ENCODE peak calls at places on chromosomes 5 and 9, in four cellular contexts. S, E, J and L are unnamed samples.

GRCh38 chr9:73237140-73237539 is 85.5 kb downstream of the ANXA1 start:
- DNase-seq in J (no peak), E (no peak), S (no peak), L (no peak)

GRCh38 chr9:37984672-37985611 is 81.0 kb upstream of the SLC25A51 start:
- DNase-seq in S (no peak), E (peak), J (peak), L (no peak)

GRCh38 chr9:116275418-116276295 is 122.1 kb downstream of the PAPPA start:
- DNase-seq in S (no peak), E (peak), J (no peak), L (no peak)

GRCh38 chr9:12975496-12975895 is 200.7 kb downstream of the LURAP1L start:
- DNase-seq in J (no peak), S (no peak), E (no peak), L (no peak)

GRCh38 chr9:29213374-29214161 is 1640.3 kb upstream of the C9orf72 start:
- DNase-seq in S (peak), J (no peak), E (no peak), L (no peak)

GRCh38 chr9:9746826-9747225 is 866.0 kb downstream of the PTPRD start:
- DNase-seq in S (no peak), J (no peak), E (no peak), L (no peak)

GRCh38 chr9:97749928-97750327 is 52.8 kb upstream of the XPA start:
- DNase-seq in E (no peak), J (no peak), S (no peak), L (no peak)

GRCh38 chr9:115413304-115413703 is 295.3 kb upstream of the TNC start:
- DNase-seq in S (no peak), J (no peak), E (no peak), L (no peak)

DNA sequence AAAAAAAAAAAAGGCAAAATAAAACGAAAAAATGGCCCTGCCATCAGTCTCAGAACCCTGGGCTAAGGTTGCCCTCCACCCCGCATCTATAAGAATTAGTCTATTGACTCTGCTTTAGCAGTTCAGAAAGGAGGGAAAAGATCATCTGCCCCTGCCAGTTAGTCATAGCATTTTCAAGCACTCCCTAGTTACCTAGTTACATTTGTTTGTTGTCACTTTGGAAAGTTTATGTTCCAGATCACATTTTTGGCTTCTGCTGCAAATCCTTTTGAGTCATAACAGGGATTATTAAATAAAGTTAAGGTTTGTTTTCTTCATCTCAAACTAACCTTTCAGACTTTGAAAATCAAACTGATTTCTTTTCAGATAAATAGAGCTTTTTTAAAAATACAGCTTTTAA is 52.1 kb downstream of the AQP7 start:
- DNase-seq in J (no peak), S (no peak), E (peak), L (no peak)
- TF ChIP-seq CHD1 in J (no peak), S (no peak), E (no peak), L (no peak)

GRCh38 chr5:91065541-91065940 is 317.6 kb downstream of the ARRDC3 start:
- DNase-seq in J (no peak), S (no peak), E (no peak), L (no peak)

GRCh38 chr5:91061094-91061493 is 322.0 kb downstream of the ARRDC3 start:
- DNase-seq in J (no peak), E (no peak), S (no peak), L (no peak)

GRCh38 chr5:91058575-91058974 is 324.5 kb downstream of the ARRDC3 start:
- DNase-seq in J (no peak), S (no peak), E (no peak), L (no peak)

GRCh38 chr5:91059409-91059808 is 323.7 kb downstream of the ARRDC3 start:
- DNase-seq in E (no peak), J (no peak), S (no peak), L (peak)

GRCh38 chr5:91061946-91062586 is 321.1 kb downstream of the ARRDC3 start:
- DNase-seq in S (no peak), J (no peak), E (no peak), L (no peak)
- TF ChIP-seq CHD1 in S (no peak), J (no peak), E (no peak), L (no peak)

DNA sequence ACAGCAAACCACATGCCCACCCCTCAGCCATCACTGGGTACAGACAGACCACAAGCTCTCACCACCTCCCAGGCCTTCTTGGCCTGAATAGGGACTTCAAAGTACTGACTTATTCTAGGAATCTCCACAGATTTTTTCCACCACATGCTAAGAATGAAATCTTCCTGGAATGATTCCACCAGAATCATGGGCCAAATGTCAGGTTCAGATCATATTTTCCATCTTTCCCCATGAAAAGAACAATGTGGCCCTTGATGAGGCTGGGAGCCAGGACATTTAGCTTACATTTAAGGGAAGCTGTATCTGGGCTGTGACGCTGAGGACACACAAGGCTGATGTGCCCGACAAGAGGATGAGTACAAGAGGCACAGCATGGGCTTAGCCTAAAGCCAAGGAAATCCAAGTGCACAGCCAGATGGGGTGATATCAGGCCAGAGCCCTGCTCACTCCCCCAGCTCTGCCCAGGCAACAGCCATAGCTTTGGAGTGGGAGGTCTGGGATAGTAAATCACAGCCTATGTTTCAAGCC is 28.1 kb downstream of the ACSL6 start:
- DNase-seq in E (no peak), J (no peak), S (no peak), L (no peak)
- TF ChIP-seq CHD1 in E (no peak), J (no peak), S (no peak), L (no peak)

GRCh38 chr5:172542651-172543131 is 88.4 kb upstream of the SH3PXD2B start:
- DNase-seq in E (no peak), J (no peak), S (peak), L (no peak)
- TF ChIP-seq CHD1 in E (no peak), J (no peak), S (no peak), L (no peak)

GRCh38 chr9:91154686-91155085 is 207.0 kb downstream of the AUH start:
- DNase-seq in J (no peak), S (no peak), E (no peak), L (no peak)

GRCh38 chr9:91156451-91157234 is 205.1 kb downstream of the AUH start:
- DNase-seq in E (no peak), J (no peak), S (no peak), L (no peak)

GRCh38 chr9:91157891-91158660 is 203.6 kb downstream of the AUH start:
- DNase-seq in S (no peak), E (no peak), J (no peak), L (no peak)

GRCh38 chr9:91155181-91155580 is 206.5 kb downstream of the AUH start:
- DNase-seq in J (no peak), E (no peak), S (no peak), L (no peak)

DNA sequence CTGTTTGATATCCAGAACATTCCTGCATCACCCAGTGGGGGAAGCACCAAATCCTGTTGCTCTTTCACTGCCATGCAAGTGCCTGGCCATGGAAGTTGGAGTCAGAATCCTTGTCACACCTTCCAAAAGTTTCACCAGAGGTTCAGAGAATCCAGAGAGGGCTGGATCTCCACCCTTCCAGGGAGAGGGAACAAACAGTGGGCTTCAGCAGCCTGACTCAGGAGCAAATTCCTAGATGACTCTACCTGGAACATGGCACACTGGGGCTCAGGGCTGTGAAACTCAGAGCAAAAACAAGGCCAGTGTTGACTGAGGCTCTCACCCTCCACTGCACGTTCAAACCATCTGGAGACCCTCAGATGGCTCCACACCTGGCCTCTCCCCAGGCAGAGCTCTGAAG is 206.0 kb downstream of the AUH start:
- DNase-seq in E (no peak), J (no peak), S (no peak), L (no peak)
- TF ChIP-seq CHD1 in E (no peak), J (no peak), S (no peak), L (no peak)

GRCh38 chr9:18564018-18564880 is 90.3 kb downstream of the ADAMTSL1 start:
- DNase-seq in S (no peak), J (no peak), E (no peak), L (no peak)

GRCh38 chr9:18568969-18569368 is 95.0 kb downstream of the ADAMTSL1 start:
- DNase-seq in S (no peak), J (no peak), E (peak), L (no peak)

GRCh38 chr9:18569941-18570630 is 96.1 kb downstream of the ADAMTSL1 start:
- DNase-seq in S (no peak), E (no peak), J (no peak), L (no peak)

GRCh38 chr9:18566125-18566524 is 92.2 kb downstream of the ADAMTSL1 start:
- DNase-seq in J (no peak), S (no peak), E (peak), L (no peak)
- TF ChIP-seq CHD1 in J (no peak), S (no peak), E (no peak), L (no peak)

DNA sequence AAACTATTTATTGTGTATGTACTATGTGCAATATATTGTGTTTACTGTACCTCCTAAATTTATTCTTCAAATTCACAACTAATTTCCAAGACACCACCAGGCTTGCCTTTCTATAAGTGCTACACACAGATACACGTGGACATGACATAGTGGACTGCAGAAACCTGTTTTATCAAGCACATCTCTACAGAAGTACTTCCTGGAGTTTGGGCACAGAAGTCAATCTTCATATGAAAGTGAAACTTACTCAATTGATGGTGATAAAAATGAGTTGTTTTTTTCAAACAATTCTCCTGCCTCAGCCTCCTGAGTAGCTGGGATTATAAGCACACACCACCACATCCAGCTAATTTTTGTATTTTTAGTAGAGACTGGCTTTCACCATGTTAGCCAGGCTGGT is 57.6 kb downstream of the NLN start:
- DNase-seq in S (no peak), J (no peak), E (no peak), L (no peak)
- TF ChIP-seq CHD1 in S (no peak), J (no peak), E (no peak), L (no peak)

DNA sequence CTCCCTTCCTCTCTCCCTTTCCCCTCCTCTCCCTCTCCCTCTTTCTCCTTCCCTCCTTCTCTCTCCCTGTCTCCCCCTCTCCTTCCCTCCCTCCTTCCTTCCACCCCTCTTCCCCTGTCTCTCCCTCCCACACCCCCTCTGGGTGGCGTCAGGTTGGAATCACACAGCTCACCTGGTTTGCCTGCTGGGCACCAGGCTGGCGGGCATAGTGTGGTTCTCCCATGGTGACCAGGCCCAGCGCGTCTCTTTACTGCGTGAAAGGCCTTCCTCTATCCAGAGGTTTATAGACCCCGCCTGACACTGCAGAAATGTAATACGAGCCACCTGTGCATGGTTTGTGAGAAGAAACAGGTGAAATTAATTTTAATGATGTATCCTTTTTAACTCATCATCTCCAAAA is 76.2 kb downstream of the MRPL36 start:
- DNase-seq in E (no peak), J (no peak), S (peak), L (no peak)
- TF ChIP-seq CHD1 in E (no peak), J (no peak), S (no peak), L (no peak)

GRCh38 chr5:43619911-43620310 is 16.9 kb downstream of the NNT start:
- DNase-seq in J (no peak), S (no peak), E (no peak), L (no peak)

GRCh38 chr5:43613370-43613769 is 10.4 kb downstream of the NNT start:
- DNase-seq in J (no peak), S (no peak), E (no peak), L (no peak)

GRCh38 chr5:43619380-43619779 is 16.4 kb downstream of the NNT start:
- DNase-seq in E (no peak), S (no peak), J (no peak), L (no peak)

GRCh38 chr5:43616535-43616934 is 13.6 kb downstream of the NNT start:
- DNase-seq in J (no peak), S (no peak), E (peak), L (no peak)

GRCh38 chr5:43615445-43616184 is 12.6 kb downstream of the NNT start:
- DNase-seq in E (no peak), J (no peak), S (no peak), L (no peak)
- TF ChIP-seq CHD1 in E (no peak), J (no peak), S (no peak), L (no peak)

GRCh38 chr9:19464061-19464763 is 55.4 kb downstream of the ACER2 start:
- DNase-seq in E (no peak), J (no peak), S (no peak), L (no peak)
- TF ChIP-seq CHD1 in E (no peak), J (no peak), S (no peak), L (no peak)